ENCODE peak calls at places on chromosome 9, in ten cellular contexts. X is breast epithelium, J is heart right ventricle, E is nephron progenitor cell, F is cardiac muscle cell, H is OCI-LY7, M is cardiac fibroblast, R is pancreas, Z is GM12865, D is IMR-90. B is an unnamed sample.

GRCh38 chr9:110977259-110977709 is 61.0 kb downstream of the LPAR1 start:
- DNase-seq in J (no peak), R (peak), F (peak), E (no peak), Z (peak), M (peak), D (peak), H (no peak), X (peak), B (peak)

GRCh38 chr9:78072586-78073199 is 41.1 kb upstream of the GNAQ start:
- DNase-seq in J (no peak), F (no peak), R (no peak), H (no peak), Z (no peak), X (no peak), M (no peak), E (no peak), D (no peak), B (no peak)

GRCh38 chr9:123486431-123486830 is 130.4 kb downstream of the CRB2 start:
- DNase-seq in J (no peak), F (no peak), Z (no peak), H (no peak), D (no peak), X (no peak), E (no peak), R (no peak), M (no peak), B (no peak)

GRCh38 chr9:134661299-134661698 is 19.7 kb downstream of the COL5A1 start:
- DNase-seq in R (no peak), D (no peak), X (no peak), H (no peak), E (no peak), M (no peak), F (no peak), J (no peak), Z (no peak), B (no peak)

GRCh38 chr9:115891929-115892328 is 261.7 kb upstream of the PAPPA start:
- DNase-seq in E (no peak), J (no peak), D (peak), F (peak), Z (no peak), R (no peak), H (no peak), X (no peak), M (peak), B (peak)

GRCh38 chr9:124292696-124293593 is 35.2 kb downstream of the NEK6 start:
- DNase-seq in M (no peak), R (no peak), X (no peak), D (no peak), Z (no peak), H (no peak), J (no peak), E (no peak), F (no peak), B (no peak)

GRCh38 chr9:83423815-83424707 is 114.1 kb downstream of the FRMD3 start:
- DNase-seq in R (no peak), J (no peak), H (no peak), M (no peak), X (no peak), D (no peak), E (no peak), F (no peak), Z (no peak), B (no peak)

GRCh38 chr9:134863941-134864820 is 16.4 kb upstream of the FCN2 start:
- DNase-seq in H (no peak), R (no peak), M (peak), D (no peak), E (no peak), Z (no peak), F (peak), J (no peak), X (peak), B (no peak)

GRCh38 chr9:93132287-93132927 is 1.6 kb downstream of the NINJ1 start:
- DNase-seq in Z (no peak), R (peak), F (peak), X (peak), D (no peak), M (peak), H (no peak), J (peak), E (no peak), B (no peak)

GRCh38 chr9:93133641-93134017 is 422 bp downstream of the NINJ1 start:
- DNase-seq in H (no peak), X (peak), M (peak), F (peak), J (peak), D (peak), E (peak), R (peak), Z (peak), B (peak)

GRCh38 chr9:93132946-93133640 is 958 bp downstream of the NINJ1 start:
- DNase-seq in M (no peak), F (peak), D (no peak), Z (no peak), E (no peak), R (peak), X (peak), J (no peak), H (no peak), B (no peak)

GRCh38 chr9:93134740-93135444 is 841 bp upstream of the NINJ1 start:
- DNase-seq in E (no peak), D (peak), R (peak), H (no peak), Z (no peak), J (no peak), F (no peak), X (no peak), M (no peak), B (no peak)

DNA sequence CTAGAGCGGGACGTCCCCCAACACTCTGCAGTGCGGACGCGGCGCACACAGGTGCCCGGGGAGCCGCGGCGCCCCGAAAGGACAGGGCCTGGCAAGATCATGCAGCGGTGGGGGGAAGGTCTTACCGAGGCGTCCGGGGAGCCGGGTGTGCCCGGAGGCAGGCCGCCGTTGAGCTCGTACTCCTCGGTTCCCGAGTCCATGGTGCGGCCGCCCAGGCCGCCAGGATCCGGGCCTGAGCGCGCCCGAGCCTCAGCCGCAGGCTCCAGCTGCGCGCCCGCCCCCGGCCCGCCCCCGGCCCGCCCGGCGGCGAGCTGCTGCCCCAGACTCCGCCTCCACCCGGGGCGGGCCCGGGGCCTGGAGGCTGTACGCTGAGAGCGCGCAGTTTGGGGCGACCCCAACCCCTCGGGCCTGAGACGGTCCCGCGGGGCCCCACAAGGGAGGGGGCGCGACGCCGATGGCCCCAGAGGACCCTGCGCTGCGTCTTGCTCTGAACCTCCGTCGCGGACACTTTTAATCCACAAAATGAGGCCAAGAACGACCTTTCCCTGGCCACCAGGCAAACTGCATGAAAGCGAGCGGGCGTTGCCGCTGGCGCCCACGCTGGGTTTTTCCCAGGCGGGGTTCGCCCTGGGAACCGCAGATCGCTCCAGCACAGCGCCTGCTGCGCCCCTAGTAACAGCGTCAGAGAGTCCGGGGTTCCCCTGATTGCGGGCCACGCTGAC is at the start of gene NINJ1:
- DNase-seq in J (peak), Z (peak), D (peak), E (peak), M (peak), F (peak), R (peak), H (peak), X (no peak), B (peak)
- TF ChIP-seq CTCF in J (no peak), Z (no peak), D (no peak), E (no peak), M (no peak), F (no peak), R (no peak), H (no peak), X (no peak), B (no peak)

DNA sequence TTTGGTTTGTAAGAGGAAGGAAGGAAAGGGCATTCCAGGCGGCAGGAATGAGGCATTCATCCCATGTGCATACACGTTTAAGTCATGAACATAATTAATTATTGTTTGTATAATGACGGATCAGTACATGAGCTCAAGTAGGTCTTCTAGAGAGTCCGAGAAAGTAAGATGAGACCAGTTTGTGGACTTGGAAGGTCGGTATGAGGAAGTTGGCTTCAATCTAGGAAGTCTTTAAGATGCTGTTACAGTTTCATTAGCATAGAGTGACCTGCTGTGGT is 2.1 kb downstream of the GTF3C4 start:
- DNase-seq in D (peak), R (no peak), X (no peak), M (no peak), F (no peak), E (no peak), J (no peak), H (no peak), Z (no peak), B (peak)
- TF ChIP-seq CTCF in D (no peak), R (no peak), X (no peak), M (no peak), F (no peak), E (no peak), J (no peak), H (no peak), Z (no peak), B (peak)

GRCh38 chr9:68704498-68704803 is 589 bp upstream of the PIP5K1B start:
- DNase-seq in R (no peak), F (no peak), J (no peak), H (no peak), M (no peak), D (no peak), E (no peak), X (no peak), Z (no peak), B (no peak)

GRCh38 chr9:68706579-68707201 is 1.6 kb downstream of the PIP5K1B start:
- DNase-seq in Z (peak), M (no peak), E (no peak), D (no peak), X (no peak), F (no peak), R (no peak), H (peak), J (no peak), B (no peak)

GRCh38 chr9:68704804-68705635 is at the start of gene PIP5K1B:
- DNase-seq in H (peak), E (peak), M (peak), Z (peak), J (peak), F (peak), R (peak), X (peak), D (peak), B (peak)

GRCh38 chr9:68708089-68708488 is 3.0 kb downstream of the PIP5K1B start:
- DNase-seq in J (no peak), X (no peak), M (no peak), F (no peak), E (no peak), H (no peak), Z (no peak), D (no peak), R (no peak), B (no peak)

DNA sequence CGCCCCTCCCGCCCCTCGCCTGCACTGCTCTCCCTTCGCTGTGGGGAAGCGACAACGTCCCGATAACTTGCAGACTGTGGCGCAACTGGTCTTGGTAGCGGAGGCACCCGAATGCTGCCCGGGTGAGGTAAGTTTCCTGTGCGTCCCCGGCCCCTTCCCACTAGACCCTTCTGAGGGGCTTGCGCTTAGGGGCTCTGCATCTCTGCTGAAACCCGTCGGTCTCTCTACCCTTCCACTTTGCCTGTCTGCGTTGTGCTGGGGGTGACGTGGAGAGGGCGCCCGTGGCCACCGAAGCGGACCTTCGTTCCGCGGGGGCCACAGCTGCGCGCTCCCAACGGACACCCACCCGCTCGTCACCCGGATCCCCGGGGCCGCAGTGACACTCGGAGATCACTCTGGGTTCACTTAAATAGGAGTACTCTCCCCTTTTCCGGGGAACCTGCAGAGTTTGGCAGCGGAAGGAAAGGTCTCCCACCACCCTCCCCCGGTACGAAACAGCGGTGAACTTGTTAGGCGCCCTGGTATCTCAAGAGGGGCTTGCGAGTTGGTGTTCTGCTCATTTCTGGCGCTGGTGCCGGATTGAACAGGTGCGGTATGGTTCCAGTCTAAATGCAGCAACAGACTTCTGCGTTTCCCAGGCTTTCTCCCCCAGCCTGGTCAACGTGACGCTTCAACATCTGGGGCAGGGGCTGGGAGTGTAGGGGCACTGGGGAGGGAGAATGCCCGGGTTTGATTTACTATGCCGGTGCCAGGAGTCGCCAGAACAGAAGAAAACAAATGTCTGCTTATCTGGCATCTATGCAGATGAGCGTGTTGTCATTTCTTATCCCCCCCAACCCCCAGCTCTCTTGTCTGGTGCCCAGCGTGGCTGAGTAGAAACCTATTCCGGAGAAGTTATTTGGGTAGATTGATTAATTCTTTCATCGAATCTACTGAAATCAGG is 867 bp downstream of the PIP5K1B start:
- DNase-seq in J (peak), F (peak), D (no peak), R (peak), H (no peak), M (peak), Z (peak), E (no peak), X (no peak), B (no peak)
- TF ChIP-seq CTCF in J (peak), F (no peak), D (no peak), R (no peak), H (peak), M (no peak), Z (no peak), E (no peak), X (no peak), B (no peak)

DNA sequence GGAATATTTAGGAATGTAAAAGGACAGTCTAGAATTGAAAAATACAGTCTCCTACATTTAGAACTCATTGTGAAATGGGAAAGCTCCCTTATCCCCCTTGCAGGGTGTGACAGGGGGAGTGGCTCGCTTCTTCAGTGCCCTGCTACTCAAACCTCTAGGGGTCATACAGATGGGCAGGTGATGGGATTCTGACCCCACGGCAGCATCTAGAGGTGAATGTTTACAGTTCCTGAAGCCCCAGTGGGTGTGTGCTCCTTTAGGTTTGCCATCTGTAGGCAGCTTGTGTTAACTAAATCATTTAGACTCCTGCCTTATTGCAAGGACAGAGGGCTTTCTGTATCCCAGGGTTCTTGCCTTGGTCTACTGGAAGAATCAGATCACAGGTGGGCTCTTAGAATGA is 271.0 kb upstream of the MPDZ start:
- DNase-seq in D (no peak), X (no peak), F (no peak), M (no peak), E (no peak), R (no peak), H (no peak), Z (no peak), J (no peak), B (no peak)
- TF ChIP-seq CTCF in D (no peak), X (no peak), F (no peak), M (no peak), E (no peak), R (no peak), H (no peak), Z (no peak), J (no peak), B (no peak)

DNA sequence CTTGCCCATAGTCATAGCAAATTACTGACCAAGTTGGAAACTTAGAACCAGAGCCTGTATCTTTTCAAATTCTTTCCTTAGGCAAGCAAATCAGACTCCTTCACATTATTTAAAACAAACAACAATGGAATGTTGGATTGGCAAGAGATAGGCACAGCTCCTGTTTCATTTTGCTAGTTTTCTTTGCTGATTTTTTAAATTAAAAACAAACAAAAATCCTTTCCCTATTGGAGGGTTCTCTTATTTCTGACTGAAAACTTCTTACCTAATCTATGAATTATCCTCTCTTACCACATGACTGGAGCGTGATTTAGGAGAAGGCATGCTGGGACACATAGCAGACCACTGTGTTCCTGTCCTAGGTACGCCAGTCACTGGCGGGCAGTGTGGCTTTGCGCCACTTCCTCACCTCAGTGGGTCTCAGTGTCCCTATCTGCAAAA is 63.0 kb downstream of the TTC39B start:
- DNase-seq in D (peak), H (no peak), R (no peak), Z (no peak), E (no peak), M (peak), J (no peak), X (no peak), F (peak), B (peak)
- TF ChIP-seq CTCF in D (no peak), H (no peak), R (no peak), Z (no peak), E (no peak), M (no peak), J (no peak), X (no peak), F (no peak), B (no peak)

GRCh38 chr9:76373173-76373771 is 21.0 kb downstream of the RFK start:
- DNase-seq in D (peak), M (peak), J (peak), F (peak), Z (peak), E (no peak), X (no peak), R (peak), H (peak), B (no peak)
- TF ChIP-seq CTCF in D (no peak), M (no peak), J (no peak), F (no peak), Z (no peak), E (no peak), X (no peak), R (no peak), H (no peak), B (no peak)

GRCh38 chr9:88497224-88497623 is 37.8 kb upstream of the NXNL2 start:
- DNase-seq in Z (no peak), R (no peak), M (no peak), D (no peak), F (no peak), H (no peak), X (no peak), J (no peak), E (no peak), B (no peak)

GRCh38 chr9:88498880-88499279 is 36.1 kb upstream of the NXNL2 start:
- DNase-seq in D (no peak), Z (no peak), X (no peak), H (no peak), F (no peak), J (peak), E (no peak), R (no peak), M (no peak), B (no peak)

GRCh38 chr9:88501086-88501485 is 33.9 kb upstream of the NXNL2 start:
- DNase-seq in Z (no peak), E (no peak), M (no peak), X (no peak), R (no peak), D (no peak), F (no peak), H (no peak), J (no peak), B (no peak)

DNA sequence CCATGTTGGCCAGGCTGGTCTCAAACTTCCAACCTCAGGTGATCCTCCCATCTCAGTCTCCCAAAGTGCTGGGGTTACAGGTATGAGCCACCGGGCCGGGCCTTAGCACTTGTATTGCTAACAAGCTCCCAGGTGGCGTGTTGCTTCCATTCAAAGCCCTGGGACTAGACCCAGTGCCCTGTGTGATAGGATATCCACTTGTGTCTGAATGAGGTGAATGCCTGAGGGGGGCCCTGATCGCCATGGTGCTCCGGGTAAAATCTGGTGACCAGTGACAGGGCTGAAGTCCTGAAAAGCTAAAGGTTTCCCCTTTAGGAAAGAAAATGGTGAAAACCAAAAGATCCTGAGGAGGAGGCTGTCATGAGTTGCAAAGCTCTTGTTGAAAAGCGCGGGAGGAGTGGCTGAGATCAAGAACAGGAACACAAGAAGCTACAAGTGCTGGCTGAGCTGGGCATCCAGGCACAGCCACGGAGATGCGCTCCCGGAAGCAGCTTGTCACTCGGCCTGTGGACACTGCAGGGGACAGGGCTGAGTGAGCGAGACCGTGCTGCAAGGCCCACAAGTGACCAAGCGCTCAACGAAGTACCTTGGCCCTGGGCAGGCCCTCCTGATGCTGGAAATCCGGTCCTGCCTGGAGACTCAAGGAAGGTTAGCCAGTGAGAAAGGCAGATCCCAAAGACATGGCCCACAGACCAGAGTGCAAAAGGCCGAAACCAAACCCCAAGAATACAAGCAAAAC is 39.8 kb upstream of the NXNL2 start:
- DNase-seq in E (no peak), D (no peak), X (no peak), Z (no peak), H (no peak), M (no peak), R (no peak), J (no peak), F (no peak), B (no peak)
- TF ChIP-seq CTCF in E (no peak), D (no peak), X (no peak), Z (no peak), H (no peak), M (no peak), R (no peak), J (no peak), F (no peak), B (no peak)